ENCODE peak calls at places on chromosomes 11 and 22, in seven cellular contexts. A, K, B, G, S, Y and Z are unnamed samples.

GRCh38 chr11:114179234-114179941 is 116.8 kb upstream of the NNMT start:
- DNase-seq in A (no peak), K (no peak), B (no peak), G (no peak), S (no peak), Y (peak; percentile 89), Z (peak; percentile 26)

GRCh38 chr22:40665312-40665711 is 14.0 kb upstream of the MCHR1 start:
- DNase-seq in A (no peak), K (no peak), B (no peak), G (peak; percentile 86), S (no peak), Y (no peak), Z (no peak)

GRCh38 chr22:27445876-27446275 is 355.7 kb downstream of the MN1 start:
- DNase-seq in A (no peak), K (no peak), B (no peak), G (no peak), S (no peak), Y (no peak), Z (no peak)

GRCh38 chr11:17014321-17014773 is at the start of gene PLEKHA7:
- DNase-seq in A (peak; percentile 51), K (peak; percentile 7), B (no peak), G (peak; percentile 14), S (peak; percentile 74), Y (peak; percentile 75), Z (no peak)

GRCh38 chr11:114161486-114162250 is 102.2 kb downstream of the ZBTB16 start:
- DNase-seq in A (no peak), K (no peak), B (no peak), G (no peak), S (no peak), Y (no peak), Z (no peak)

GRCh38 chr11:19365743-19366410 is 125.1 kb upstream of the E2F8 start:
- DNase-seq in A (no peak), K (peak; percentile 68), B (no peak), G (peak; percentile 24), S (peak; percentile 63), Y (no peak), Z (no peak)

GRCh38 chr22:29055192-29055830 is 6.3 kb downstream of the C22orf31 start:
- DNase-seq in A (peak; percentile 78), K (no peak), B (no peak), G (no peak), S (peak; percentile 36), Y (no peak), Z (no peak)

GRCh38 chr22:26398741-26399153 is 30.3 kb upstream of the ASPHD2 start:
- DNase-seq in A (peak; percentile 84), K (peak; percentile 68), B (peak; percentile 41), G (peak; percentile 91), S (peak; percentile 77), Y (peak; percentile 76), Z (peak; percentile 71)

GRCh38 chr22:42856179-42856864 is 751 bp downstream of the ARFGAP3 start:
- DNase-seq in A (peak; percentile 55), K (no peak), B (no peak), G (peak; percentile 71), S (peak; percentile 42), Y (peak; percentile 76), Z (peak; percentile 57)

GRCh38 chr11:17498058-17498457 is 21.4 kb upstream of the ABCC8 start:
- DNase-seq in A (peak; percentile 40), K (no peak), B (peak; percentile 38), G (no peak), S (no peak), Y (no peak), Z (peak; percentile 31)

GRCh38 chr11:76160856-76161255 is 45.4 kb downstream of the WNT11 start:
- DNase-seq in A (no peak), K (no peak), B (no peak), G (no peak), S (no peak), Y (no peak), Z (no peak)

GRCh38 chr11:6771926-6772898 is at the start of gene OR2AG2:
- DNase-seq in A (no peak), K (no peak), B (no peak), G (no peak), S (no peak), Y (no peak), Z (peak; percentile 79)

GRCh38 chr11:86940122-86940777 is 14.9 kb downstream of the FZD4 start:
- DNase-seq in A (peak; percentile 40), K (peak; percentile 76), B (no peak), G (peak; percentile 92), S (no peak), Y (peak; percentile 67), Z (no peak)

GRCh38 chr11:134664863-134665535 is 253.0 kb upstream of the B3GAT1 start:
- DNase-seq in A (no peak), K (no peak), B (no peak), G (no peak), S (no peak), Y (no peak), Z (no peak)

GRCh38 chr11:88338223-88338661 is 706 bp upstream of the CTSC start:
- DNase-seq in A (peak; percentile 41), K (peak; percentile 69), B (no peak), G (peak; percentile 78), S (peak; percentile 14), Y (peak; percentile 64), Z (peak; percentile 72)

GRCh38 chr22:36339171-36340065 is 48.3 kb downstream of the MYH9 start:
- DNase-seq in A (no peak), K (no peak), B (no peak), G (peak; percentile 93), S (no peak), Y (no peak), Z (no peak)

GRCh38 chr22:30314918-30315317 is 11.8 kb downstream of the TBC1D10A start:
- DNase-seq in A (no peak), K (no peak), B (no peak), G (no peak), S (no peak), Y (no peak), Z (no peak)

GRCh38 chr11:1453611-1454386 is 32.8 kb downstream of the MOB2 start:
- DNase-seq in A (peak; percentile 85), K (peak; percentile 23), B (no peak), G (peak; percentile 29), S (peak; percentile 73), Y (peak; percentile 47), Z (peak; percentile 74)

GRCh38 chr11:288328-289144 is at the start of gene PGGHG:
- DNase-seq in A (no peak), K (peak; percentile 41), B (no peak), G (peak; percentile 73), S (peak; percentile 74), Y (peak; percentile 84), Z (no peak)

DNA sequence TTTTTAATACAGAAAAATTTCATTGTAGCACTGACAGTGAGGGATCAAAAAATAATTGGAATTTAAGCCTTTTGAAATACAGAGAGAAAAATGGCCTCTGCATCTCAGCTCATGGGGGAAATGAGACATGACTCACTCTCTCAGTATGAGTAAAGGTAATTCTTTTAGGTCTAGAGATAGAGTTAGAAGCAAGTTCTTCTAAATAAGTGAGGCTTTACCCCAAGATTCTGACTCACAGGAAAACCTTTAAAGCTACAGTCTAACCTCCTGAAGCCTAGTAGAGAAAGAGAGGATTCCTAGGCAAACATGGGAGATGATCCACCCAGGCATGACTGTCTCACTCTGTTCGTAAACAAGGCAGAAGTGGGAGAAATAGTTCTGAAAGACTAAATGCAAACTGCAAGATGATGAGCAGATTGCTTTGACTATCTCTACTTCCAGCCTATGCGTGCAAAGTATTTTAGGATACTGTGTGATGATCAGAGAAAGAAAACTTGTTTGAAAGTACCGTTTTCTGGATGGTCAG is 1003.3 kb upstream of the CCDC90B start:
- DNase-seq in A (no peak), K (peak; percentile 6), B (no peak), G (peak; percentile 80), S (no peak), Y (peak; percentile 4), Z (no peak)
- H2AFZ ChIP-seq in A (no peak overlapping the region), K (no peak overlapping the region), B (no peak overlapping the region), G (peak overlapping the region; percentile 79), S (no peak overlapping the region), Y (no peak overlapping the region), Z (no peak overlapping the region)

DNA sequence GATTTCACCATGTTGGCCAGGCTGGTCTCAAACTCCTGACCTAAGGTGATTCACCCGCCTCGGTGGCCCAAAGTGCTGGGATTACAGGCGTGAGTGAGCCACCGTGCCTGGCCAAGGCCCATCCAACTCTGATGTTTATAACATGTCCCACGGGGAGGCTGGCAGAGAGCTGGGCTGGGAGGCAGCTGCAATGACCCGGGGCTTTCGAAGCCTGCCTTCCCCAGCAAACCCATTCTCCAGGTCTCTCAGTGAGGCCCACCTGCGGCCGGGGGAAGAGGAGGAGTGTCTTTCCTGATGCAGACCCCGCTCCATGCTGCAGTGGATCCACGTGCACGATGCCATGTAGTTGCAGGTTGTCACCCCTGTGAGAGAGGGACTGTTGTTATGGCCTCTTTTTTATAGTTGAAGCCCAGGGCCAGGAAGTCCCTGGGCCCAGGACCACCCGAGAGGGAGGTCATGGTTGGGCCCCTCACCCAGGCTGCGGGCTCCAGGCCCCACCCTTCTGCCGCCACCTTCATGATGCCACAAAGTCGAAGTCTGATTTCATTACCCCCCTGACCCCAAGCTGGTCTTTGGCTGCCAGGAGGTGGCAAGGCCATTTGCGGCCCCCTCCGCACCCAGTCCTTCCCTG is 38.3 kb downstream of the KCNJ4 start:
- DNase-seq in A (no peak), K (no peak), B (no peak), G (no peak), S (no peak), Y (peak; percentile 2), Z (no peak)
- TF ChIP-seq EZH2phosphoT487 in A (no peak), K (no peak), B (no peak), G (no peak), S (no peak), Y (no peak), Z (no peak)

DNA sequence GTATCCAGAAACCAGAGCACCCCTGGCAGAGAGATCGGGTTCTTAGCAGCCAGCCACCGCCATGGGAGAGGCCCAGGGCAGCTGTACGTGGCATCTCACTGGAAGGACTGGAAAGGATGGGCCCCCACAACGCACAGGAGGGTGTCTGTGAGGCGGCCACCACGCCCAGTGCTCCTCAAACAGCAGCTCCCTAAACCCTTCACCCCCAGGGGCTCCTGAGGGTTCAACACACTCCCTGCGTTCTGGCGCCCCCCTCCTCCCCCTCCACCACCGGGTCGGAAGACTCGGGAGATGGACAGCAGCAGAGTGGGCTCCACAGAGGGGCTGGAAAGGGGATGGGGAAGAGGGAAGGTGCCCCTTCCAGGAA is 1.1 kb downstream of the MAPK12 start:
- DNase-seq in A (no peak), K (no peak), B (no peak), G (peak; percentile 70), S (no peak), Y (no peak), Z (no peak)
- H3K4me3 ChIP-seq in A (peak overlapping the region; percentile 64), K (peak overlapping the region; percentile 79), B (peak overlapping the region; percentile 90), G (peak overlapping the region; percentile 81), S (peak overlapping the region; percentile 74), Y (peak overlapping the region; percentile 26), Z (peak overlapping the region; percentile 83)

DNA sequence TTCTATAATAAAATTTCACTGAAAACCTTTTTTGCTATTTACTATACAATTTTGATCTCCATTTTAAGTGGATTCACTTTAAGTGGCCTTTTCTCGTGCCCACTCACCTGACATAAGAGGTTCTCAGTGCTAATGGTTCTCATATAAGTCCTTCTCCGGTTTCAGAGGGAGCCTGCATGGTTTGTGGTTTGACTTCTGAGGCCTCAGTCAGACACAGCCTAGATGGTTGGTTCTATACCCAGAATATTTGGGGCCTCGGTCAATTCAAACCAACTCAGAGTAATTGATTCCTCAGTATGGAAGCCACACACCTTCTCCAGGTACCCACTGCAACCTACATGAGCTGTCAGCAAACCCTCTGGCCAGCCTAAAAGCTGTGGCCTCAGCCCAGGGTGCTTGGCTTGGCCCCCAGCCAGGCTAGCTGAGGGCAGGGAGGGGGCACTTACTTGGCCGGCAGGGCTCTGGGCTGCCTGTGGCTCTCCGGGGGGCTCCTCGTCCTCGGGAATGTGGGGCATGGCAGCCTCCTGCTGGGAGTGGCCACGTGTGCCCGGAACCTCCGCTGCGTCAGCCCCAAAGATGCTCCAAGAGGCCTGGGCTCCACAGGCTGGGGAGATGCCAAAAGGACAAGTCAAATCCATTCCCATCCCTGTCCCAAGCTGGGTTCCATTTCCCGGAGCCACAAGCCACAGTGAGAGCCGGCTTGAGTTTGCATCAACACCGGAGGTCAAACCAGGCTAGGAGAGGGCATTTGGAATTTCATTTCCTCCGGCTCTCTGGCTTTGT is 41.8 kb downstream of the IRAG1 start:
- DNase-seq in A (no peak), K (no peak), B (peak; percentile 44), G (no peak), S (no peak), Y (no peak), Z (no peak)
- H2AFZ ChIP-seq in A (no peak overlapping the region), K (no peak overlapping the region), B (no peak overlapping the region), G (no peak overlapping the region), S (no peak overlapping the region), Y (no peak overlapping the region), Z (no peak overlapping the region)